ENCODE peak calls at places on chromosome 6, in five cellular contexts. R is GM20000, N is thyroid gland, D is WTC11, I is HFFc6. T is an unnamed sample.
A peak's percentile ranks its signal among the peaks of the same experiment; 100 is the strongest.

GRCh38 chr6:153099636-153100035 is 31.4 kb downstream of the RGS17 start:
- DNase-seq in R (no peak), N (no peak), D (no peak), I (no peak), T (no peak)

GRCh38 chr6:44386929-44387345 is 569 bp upstream of the CDC5L start:
- DNase-seq in R (peak; percentile 24), N (peak; percentile 7), D (no peak), I (peak; percentile 37), T (no peak)

GRCh38 chr6:163415620-163416379 is 1.3 kb downstream of the QKI start:
- DNase-seq in R (peak; percentile 77), N (peak; percentile 53), D (no peak), I (peak; percentile 41), T (peak; percentile 47)

GRCh38 chr6:92110390-92110789 is 1309.0 kb downstream of the EPHA7 start:
- DNase-seq in R (no peak), N (no peak), D (no peak), I (no peak), T (no peak)

GRCh38 chr6:141307309-141307998 is 825.3 kb upstream of the GJE1 start:
- DNase-seq in R (no peak), N (no peak), D (no peak), I (no peak), T (no peak)

GRCh38 chr6:72390548-72390947 is 231.3 kb upstream of the KCNQ5 start:
- DNase-seq in R (no peak), N (no peak), D (no peak), I (no peak), T (no peak)

GRCh38 chr6:156808287-156808686 is 31.1 kb downstream of the ARID1B start:
- DNase-seq in R (peak; percentile 39), N (peak; percentile 62), D (no peak), I (no peak), T (no peak)

GRCh38 chr6:9397981-9398559 is 962.7 kb upstream of the SLC35B3 start:
- DNase-seq in R (no peak), N (peak; percentile 83), D (no peak), I (no peak), T (peak; percentile 16)

GRCh38 chr6:81985191-81985590 is 232.7 kb upstream of the TENT5A start:
- DNase-seq in R (no peak), N (no peak), D (no peak), I (no peak), T (no peak)

GRCh38 chr6:105202486-105202885 is 22.7 kb upstream of the POPDC3 start:
- DNase-seq in R (no peak), N (no peak), D (no peak), I (no peak), T (no peak)

GRCh38 chr6:36442083-36442670 is 477 bp downstream of the PXT1 start:
- DNase-seq in R (no peak), N (peak; percentile 15), D (no peak), I (no peak), T (no peak)

GRCh38 chr6:73803562-73804221 is 107.7 kb downstream of the CD109 start:
- DNase-seq in R (no peak), N (peak; percentile 2), D (peak; percentile 68), I (peak; percentile 96), T (peak; percentile 68)

GRCh38 chr6:159104931-159105330 is 60.1 kb upstream of the TAGAP start:
- DNase-seq in R (no peak), N (peak; percentile 44), D (no peak), I (no peak), T (no peak)

GRCh38 chr6:150169609-150170008 is 26.8 kb downstream of the PPP1R14C start:
- DNase-seq in R (no peak), N (no peak), D (no peak), I (peak; percentile 70), T (no peak)

GRCh38 chr6:90790058-90790457 is 203.2 kb upstream of the MAP3K7 start:
- DNase-seq in R (no peak), N (no peak), D (no peak), I (peak; percentile 0), T (no peak)

GRCh38 chr6:28399370-28400121 is at the start of gene ZSCAN12:
- DNase-seq in R (peak; percentile 82), N (peak; percentile 84), D (peak; percentile 81), I (peak; percentile 72), T (peak; percentile 90)

GRCh38 chr6:156765117-156765516 is 12.1 kb upstream of the ARID1B start:
- DNase-seq in R (no peak), N (no peak), D (no peak), I (no peak), T (no peak)

GRCh38 chr6:128432394-128432793 is 88.0 kb downstream of the PTPRK start:
- DNase-seq in R (no peak), N (no peak), D (no peak), I (peak; percentile 55), T (no peak)

GRCh38 chr6:11277275-11278206 is 45.1 kb upstream of the NEDD9 start:
- DNase-seq in R (peak; percentile 76), N (peak; percentile 32), D (peak; percentile 36), I (peak; percentile 69), T (no peak)

GRCh38 chr6:32837651-32838113 is 857 bp downstream of the TAP2 start:
- DNase-seq in R (no peak), N (no peak), D (no peak), I (no peak), T (no peak)

GRCh38 chr6:106886922-106887797 is 87.4 kb downstream of the CD24 start:
- DNase-seq in R (no peak), N (peak; percentile 31), D (no peak), I (no peak), T (no peak)

GRCh38 chr6:99521557-99522286 is 6.5 kb upstream of the USP45 start:
- DNase-seq in R (no peak), N (peak; percentile 57), D (peak; percentile 13), I (peak; percentile 43), T (no peak)

GRCh38 chr6:32108094-32108627 is 977 bp downstream of the TNXB start:
- DNase-seq in R (no peak), N (peak; percentile 47), D (no peak), I (peak; percentile 29), T (no peak)

GRCh38 chr6:42177514-42178364 is 4.6 kb downstream of the GUCA1A start:
- DNase-seq in R (no peak), N (no peak), D (peak; percentile 92), I (no peak), T (peak; percentile 78)

GRCh38 chr6:42176981-42177380 is 3.8 kb downstream of the GUCA1A start:
- DNase-seq in R (no peak), N (no peak), D (no peak), I (no peak), T (no peak)

GRCh38 chr6:42182101-42182500 is 8.9 kb downstream of the GUCA1A start:
- DNase-seq in R (no peak), N (no peak), D (no peak), I (no peak), T (no peak)

GRCh38 chr6:42179956-42180335 is 6.8 kb downstream of the GUCA1A start:
- DNase-seq in R (no peak), N (no peak), D (no peak), I (no peak), T (no peak)

DNA sequence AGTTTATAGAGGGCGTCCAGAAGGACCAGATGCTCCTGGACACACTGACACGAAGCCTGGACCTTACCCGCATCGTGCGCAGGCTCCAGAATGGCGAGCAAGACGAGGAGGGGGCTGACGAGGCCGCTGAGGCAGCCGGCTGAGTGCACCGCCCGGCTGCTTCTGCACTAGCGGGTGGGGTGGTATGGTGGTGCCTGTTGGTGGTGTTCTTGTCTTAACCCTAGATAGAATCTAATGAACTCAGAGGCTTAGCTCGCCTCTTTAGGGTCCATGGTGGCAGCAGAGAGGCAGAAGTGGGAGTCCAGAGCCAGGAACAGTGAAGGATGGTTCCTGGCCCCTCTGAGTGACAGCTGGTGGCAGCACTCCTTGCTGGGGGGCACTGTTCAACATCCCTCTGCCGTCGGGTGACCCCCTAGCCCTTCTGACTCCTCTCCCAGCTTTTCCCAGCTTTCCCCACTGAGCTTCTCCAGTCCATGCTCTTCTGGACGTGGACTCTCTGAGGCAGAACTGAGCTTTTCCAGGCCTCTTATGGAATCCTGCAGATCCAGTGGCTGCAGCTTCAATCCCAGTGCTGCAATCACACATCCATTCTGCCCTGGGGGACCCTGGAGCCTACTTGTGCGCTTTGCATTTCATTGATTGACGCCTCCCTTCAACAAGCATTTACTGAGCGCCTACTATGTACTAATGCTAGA is 6.2 kb downstream of the GUCA1A start:
- DNase-seq in R (no peak), N (no peak), D (no peak), I (no peak), T (no peak)
- TF ChIP-seq CTCF in R (no peak), N (no peak), D (no peak), I (no peak), T (no peak)

GRCh38 chr6:17817763-17818162 is 111.0 kb upstream of the NUP153 start:
- DNase-seq in R (no peak), N (no peak), D (no peak), I (no peak), T (no peak)

GRCh38 chr6:17820055-17820454 is 113.3 kb upstream of the NUP153 start:
- DNase-seq in R (no peak), N (no peak), D (no peak), I (no peak), T (no peak)

GRCh38 chr6:17812311-17812710 is 105.6 kb upstream of the NUP153 start:
- DNase-seq in R (no peak), N (no peak), D (no peak), I (no peak), T (no peak)

GRCh38 chr6:17813561-17813960 is 106.8 kb upstream of the NUP153 start:
- DNase-seq in R (no peak), N (no peak), D (no peak), I (no peak), T (no peak)

GRCh38 chr6:17816921-17817611 is 110.3 kb upstream of the NUP153 start:
- DNase-seq in R (no peak), N (no peak), D (no peak), I (peak; percentile 46), T (peak; percentile 37)
- TF ChIP-seq CTCF in R (no peak), N (no peak), D (no peak), I (peak; percentile 56), T (no peak)

GRCh38 chr6:139373154-139373927 is 1.1 kb downstream of the CITED2 start:
- DNase-seq in R (peak; percentile 64), N (peak; percentile 41), D (peak; percentile 55), I (peak; percentile 84), T (peak; percentile 81)

GRCh38 chr6:139375239-139376053 is 998 bp upstream of the CITED2 start:
- DNase-seq in R (peak; percentile 81), N (peak; percentile 96), D (peak; percentile 88), I (peak; percentile 98), T (peak; percentile 91)

GRCh38 chr6:139373928-139374356 is 506 bp downstream of the CITED2 start:
- DNase-seq in R (peak; percentile 46), N (no peak), D (no peak), I (no peak), T (no peak)

GRCh38 chr6:139376054-139376355 is 1.6 kb upstream of the CITED2 start:
- DNase-seq in R (peak; percentile 33), N (peak; percentile 54), D (no peak), I (no peak), T (no peak)

GRCh38 chr6:139374357-139375238 is at the start of gene CITED2:
- DNase-seq in R (peak; percentile 90), N (peak; percentile 95), D (peak; percentile 88), I (peak; percentile 99), T (peak; percentile 91)
- TF ChIP-seq CTCF in R (no peak), N (no peak), D (no peak), I (peak; percentile 39), T (no peak)

DNA sequence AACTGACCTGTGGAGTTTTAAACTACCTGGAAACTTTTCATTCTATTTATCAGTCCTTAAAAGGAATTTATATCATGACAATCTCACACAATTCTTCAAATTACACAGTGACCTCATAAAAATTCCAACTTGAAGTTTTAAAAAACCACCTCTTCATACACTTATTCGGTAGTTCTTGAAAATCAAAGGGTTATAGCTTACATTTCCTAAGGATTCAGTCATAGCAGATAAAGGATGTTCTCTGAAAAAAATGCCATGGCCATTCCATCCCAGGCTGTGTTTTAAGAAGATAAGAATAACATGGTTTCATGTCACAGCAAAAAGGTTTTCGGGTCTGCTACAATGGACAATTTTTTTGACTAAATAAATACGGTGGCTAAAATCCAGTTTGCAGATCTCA is 41.2 kb downstream of the GOPC start:
- DNase-seq in R (no peak), N (no peak), D (no peak), I (no peak), T (no peak)
- TF ChIP-seq CTCF in R (no peak), N (no peak), D (no peak), I (no peak), T (no peak)

T was measured in glutamatergic neuron.